ENCODE peak calls at places on chromosomes 1 and 21, in ten cellular contexts. V is WERI-Rb-1, B is pancreas, W is right atrium auricular region, X is neural progenitor cell, A is left lung, Q is A673, R is fibroblast of lung, M is ovary, J is IMR-90. P is an unnamed sample.
A peak's percentile ranks its signal among the peaks of the same experiment; 100 is the strongest.

GRCh38 chr1:179871940-179872339 is 5.7 kb downstream of the TOR1AIP2 start:
- DNase-seq in X (no peak), M (no peak), B (no peak), J (no peak), W (no peak), R (no peak), A (no peak), Q (no peak), V (no peak), P (no peak)

GRCh38 chr1:88655685-88656299 is 28.3 kb upstream of the PKN2 start:
- DNase-seq in V (no peak), B (no peak), Q (peak; percentile 36), X (peak; percentile 13), W (no peak), M (no peak), J (peak; percentile 37), R (peak; percentile 64), A (no peak), P (peak; percentile 49)

GRCh38 chr1:9721606-9722377 is 70.3 kb downstream of the PIK3CD start:
- DNase-seq in W (no peak), Q (peak; percentile 62), B (peak; percentile 55), A (peak; percentile 75), J (no peak), X (peak; percentile 77), V (peak; percentile 78), R (peak; percentile 14), M (no peak), P (peak; percentile 78)

GRCh38 chr1:30778156-30778978 is 20.8 kb upstream of the LAPTM5 start:
- DNase-seq in M (no peak), J (peak; percentile 85), W (no peak), R (peak; percentile 73), Q (peak; percentile 89), A (no peak), X (no peak), V (no peak), B (peak; percentile 26), P (no peak)

GRCh38 chr1:208241541-208241940 is 2.6 kb downstream of the PLXNA2 start:
- DNase-seq in R (no peak), V (no peak), M (no peak), W (no peak), A (no peak), X (no peak), B (no peak), Q (no peak), J (no peak), P (no peak)

GRCh38 chr1:44636067-44636466 is 38.2 kb downstream of the TMEM53 start:
- DNase-seq in A (no peak), V (no peak), J (no peak), R (no peak), B (peak; percentile 38), W (no peak), X (no peak), M (no peak), Q (no peak), P (no peak)

GRCh38 chr1:104765115-104765514 is 1015.4 kb downstream of the AMY1C start:
- DNase-seq in V (no peak), X (no peak), B (no peak), M (no peak), Q (peak; percentile 13), J (no peak), A (no peak), R (no peak), W (no peak), P (no peak)

GRCh38 chr1:172293379-172293778 is 127.1 kb upstream of the C1orf105 start:
- DNase-seq in Q (no peak), V (no peak), W (no peak), A (no peak), J (peak; percentile 77), M (no peak), X (no peak), R (peak; percentile 21), B (no peak), P (no peak)

GRCh38 chr1:210465150-210465549 is 136.4 kb downstream of the HHAT start:
- DNase-seq in R (no peak), V (no peak), M (no peak), X (no peak), A (no peak), J (no peak), Q (no peak), W (no peak), B (no peak), P (no peak)

GRCh38 chr1:246210751-246211150 is 296.3 kb downstream of the SMYD3 start:
- DNase-seq in M (no peak), W (no peak), X (peak; percentile 52), Q (no peak), V (no peak), J (no peak), A (no peak), R (no peak), B (no peak), P (no peak)

GRCh38 chr1:21865943-21866628 is 54.0 kb downstream of the LDLRAD2 start:
- DNase-seq in M (no peak), B (no peak), W (no peak), A (no peak), R (no peak), X (peak; percentile 28), Q (peak; percentile 15), V (peak; percentile 40), J (no peak), P (peak; percentile 88)
- TF ChIP-seq CTCF in M (no peak), B (no peak), W (no peak), A (no peak), R (no peak), X (peak; percentile 4), Q (no peak), V (peak; percentile 37), J (no peak), P (no peak)

GRCh38 chr21:42615924-42616323 is 37.5 kb upstream of the PDE9A start:
- DNase-seq in X (no peak), M (no peak), V (no peak), J (no peak), W (no peak), B (no peak), Q (no peak), R (no peak), A (no peak), P (no peak)
- H3K36me3 ChIP-seq in X (no peaks in the 10 kb centered on the region), M (no peaks in the 10 kb centered on the region), V (no peaks in the 10 kb centered on the region), J (no peaks in the 10 kb centered on the region), W (no peaks in the 10 kb centered on the region), B (no peaks in the 10 kb centered on the region), Q (no peaks in the 10 kb centered on the region), R (no peaks in the 10 kb centered on the region), A (no peaks in the 10 kb centered on the region), P (no peaks in the 10 kb centered on the region)

GRCh38 chr1:213507472-213508223 is 456.6 kb downstream of the RPS6KC1 start:
- DNase-seq in X (no peak), V (no peak), Q (no peak), A (no peak), R (no peak), W (no peak), M (no peak), J (no peak), B (no peak), P (no peak)

GRCh38 chr1:213513006-213513405 is 462.0 kb downstream of the RPS6KC1 start:
- DNase-seq in Q (no peak), V (no peak), B (no peak), M (no peak), W (no peak), X (no peak), J (no peak), A (no peak), R (no peak), P (no peak)

GRCh38 chr1:213512316-213512715 is 461.3 kb downstream of the RPS6KC1 start:
- DNase-seq in A (no peak), M (no peak), W (no peak), Q (no peak), B (no peak), R (no peak), X (peak; percentile 29), V (no peak), J (no peak), P (no peak)

DNA sequence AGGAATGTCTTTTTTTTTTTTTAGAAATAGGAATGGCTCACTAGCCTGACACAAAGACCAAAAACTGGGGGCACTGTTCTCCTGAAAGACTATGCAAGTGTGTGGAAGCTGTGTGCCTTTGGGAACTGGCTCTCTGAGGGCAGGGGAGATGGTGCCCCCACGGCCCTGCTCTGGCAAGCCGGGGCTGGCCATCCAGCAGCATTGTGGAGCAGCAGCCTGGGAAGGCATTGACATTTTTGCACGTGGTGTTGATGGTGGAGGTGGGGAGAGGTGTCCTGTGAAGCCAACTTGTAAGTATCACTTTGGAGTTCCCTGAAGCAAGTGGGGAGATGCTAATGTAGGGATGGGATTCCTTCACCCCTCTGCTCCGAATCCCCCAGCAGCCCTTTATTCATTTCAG is 460.1 kb downstream of the RPS6KC1 start:
- DNase-seq in X (no peak), R (no peak), Q (no peak), J (no peak), M (no peak), B (no peak), V (no peak), A (peak; percentile 47), W (no peak), P (no peak)
- TF ChIP-seq CTCF in X (no peak), R (no peak), Q (no peak), J (no peak), M (no peak), B (no peak), V (no peak), A (no peak), W (no peak), P (no peak)

DNA sequence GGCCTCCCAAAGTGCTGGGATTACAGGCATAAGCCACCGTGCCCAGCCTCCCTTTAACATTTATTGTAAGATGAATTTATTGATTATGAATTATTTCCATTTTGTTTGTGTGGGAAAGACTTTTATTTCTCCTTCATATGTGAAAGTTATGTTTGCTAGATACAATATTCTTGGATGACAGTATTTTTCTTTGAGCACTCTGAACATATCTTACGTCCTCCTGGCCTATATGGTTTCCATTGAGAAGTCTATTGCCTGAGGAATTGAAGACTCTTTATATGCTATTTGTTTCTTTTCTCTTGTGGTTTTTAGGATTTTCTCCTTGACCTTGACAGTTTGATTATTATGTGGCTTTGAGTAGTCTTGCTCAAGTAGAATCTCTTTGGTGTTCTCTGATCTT is 26.8 kb upstream of the HLX start:
- DNase-seq in V (no peak), R (no peak), A (no peak), X (no peak), W (no peak), B (no peak), M (no peak), J (no peak), Q (no peak), P (no peak)
- H3K36me3 ChIP-seq in V (no peaks in the 10 kb centered on the region), R (no peaks in the 10 kb centered on the region), A (no peaks in the 10 kb centered on the region), X (no peaks in the 10 kb centered on the region), W (no peaks in the 10 kb centered on the region), B (no peaks in the 10 kb centered on the region), M (no peaks in the 10 kb centered on the region), J (no peaks in the 10 kb centered on the region), Q (no peaks in the 10 kb centered on the region), P (no peaks in the 10 kb centered on the region)

GRCh38 chr1:228471762-228472398 is 15.3 kb upstream of the RNF187 start:
- DNase-seq in W (no peak), R (peak; percentile 64), Q (peak; percentile 78), A (peak; percentile 31), V (no peak), B (no peak), X (peak; percentile 67), M (no peak), J (peak; percentile 44), P (peak; percentile 85)
- TF ChIP-seq CTCF in W (peak; percentile 9), R (peak; percentile 63), Q (peak; percentile 74), A (peak; percentile 44), V (peak; percentile 55), B (peak; percentile 7), X (peak; percentile 56), M (no peak), J (peak; percentile 40), P (peak; percentile 87)

DNA sequence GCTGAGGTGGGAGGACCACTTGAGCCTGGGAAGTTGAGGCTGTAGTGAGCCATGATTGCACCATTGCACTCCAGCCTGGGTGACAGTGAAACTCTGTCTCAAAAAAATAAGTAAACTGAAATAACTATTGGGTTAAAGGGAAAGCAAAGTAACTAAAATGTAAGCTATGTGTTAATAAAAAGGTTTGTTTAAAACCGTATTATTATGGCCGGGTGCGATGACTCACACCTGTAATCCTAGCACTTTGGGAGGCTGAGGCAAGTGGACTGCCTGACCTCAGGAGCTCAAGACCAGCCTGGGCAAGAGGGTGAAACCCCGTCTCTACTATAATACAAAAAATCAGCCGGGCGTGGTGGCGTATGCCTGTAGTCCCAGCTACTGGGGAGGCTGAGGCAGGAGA is 27.0 kb downstream of the NVL start:
- DNase-seq in A (no peak), W (no peak), J (peak; percentile 30), M (no peak), Q (no peak), X (no peak), R (no peak), B (no peak), V (no peak), P (no peak)
- H3K36me3 ChIP-seq in A (peaks cover 94% of the 10 kb centered on the region), W (peaks cover 88% of the 10 kb centered on the region), J (peaks cover 31% of the 10 kb centered on the region), M (no peaks in the 10 kb centered on the region), Q (peaks cover 74% of the 10 kb centered on the region), X (peaks cover 22% of the 10 kb centered on the region), R (peaks cover 8% of the 10 kb centered on the region), B (peaks cover 18% of the 10 kb centered on the region), V (peaks cover 4% of the 10 kb centered on the region), P (peaks cover 93% of the 10 kb centered on the region)

P was measured in OCI-LY7.